ENCODE peak calls at places on chromosomes 3 and 15, in ten cellular contexts. M is heart left ventricle; W is Peyer's patch; S is uterus; B is lower lobe of right lung; Q is PC-3; L is body of pancreas; K is testis; Y is neural progenitor cell; A is CD8-positive, alpha-beta T cell. R is an unnamed sample.

GRCh38 chr3:104437891-104438290 is 928.8 kb upstream of the ALCAM start:
- DNase-seq in M (no peak), W (no peak), S (no peak), B (no peak), Q (peak; percentile 74), L (no peak), K (no peak), Y (peak; percentile 44), A (no peak), R (no peak)

GRCh38 chr3:37457392-37458065 is 283.1 kb upstream of the LRRFIP2 start:
- DNase-seq in M (no peak), W (no peak), S (no peak), B (no peak), Q (no peak), L (no peak), K (no peak), Y (no peak), A (no peak), R (no peak)

GRCh38 chr3:115272036-115272824 is 125.1 kb upstream of the ZBTB20 start:
- DNase-seq in M (no peak), W (no peak), S (no peak), B (no peak), Q (no peak), L (no peak), K (no peak), Y (peak; percentile 3), A (no peak), R (no peak)

GRCh38 chr3:133663569-133664313 is 2.0 kb upstream of the TOPBP1 start:
- DNase-seq in M (no peak), W (no peak), S (no peak), B (no peak), Q (peak; percentile 66), L (no peak), K (peak; percentile 45), Y (peak; percentile 83), A (no peak), R (peak; percentile 52)

GRCh38 chr3:11624161-11624560 is 19.6 kb downstream of the VGLL4 start:
- DNase-seq in M (no peak), W (no peak), S (no peak), B (no peak), Q (peak; percentile 16), L (no peak), K (no peak), Y (no peak), A (no peak), R (no peak)

GRCh38 chr3:37601832-37602231 is 259.8 kb upstream of the CTDSPL start:
- DNase-seq in M (no peak), W (no peak), S (no peak), B (no peak), Q (no peak), L (no peak), K (no peak), Y (no peak), A (no peak), R (no peak)

GRCh38 chr15:80878242-80878866 is 99.2 kb downstream of the CEMIP start:
- DNase-seq in M (no peak), W (no peak), S (no peak), B (no peak), Q (no peak), L (no peak), K (no peak), Y (no peak), A (no peak), R (no peak)

GRCh38 chr3:42213417-42213816 is 52.6 kb downstream of the CCK start:
- DNase-seq in M (no peak), W (peak; percentile 75), S (no peak), B (no peak), Q (no peak), L (no peak), K (peak; percentile 62), Y (no peak), A (no peak), R (no peak)

GRCh38 chr3:31962801-31963205 is 18.3 kb downstream of the OSBPL10 start:
- DNase-seq in M (no peak), W (no peak), S (no peak), B (no peak), Q (peak; percentile 87), L (no peak), K (no peak), Y (no peak), A (no peak), R (no peak)

GRCh38 chr15:78302579-78302978 is 3.2 kb upstream of the SKIC8 start:
- DNase-seq in M (no peak), W (no peak), S (no peak), B (no peak), Q (peak; percentile 67), L (no peak), K (no peak), Y (no peak), A (no peak), R (no peak)

GRCh38 chr3:32401541-32402052 is 9.9 kb downstream of the CMTM7 start:
- DNase-seq in M (peak; percentile 93), W (peak; percentile 79), S (peak; percentile 73), B (peak; percentile 82), Q (peak; percentile 87), L (peak; percentile 68), K (peak; percentile 87), Y (peak; percentile 90), A (peak; percentile 50), R (peak; percentile 59)

GRCh38 chr15:55709458-55709857 is 33.5 kb downstream of the PRTG start:
- DNase-seq in M (no peak), W (no peak), S (no peak), B (no peak), Q (peak; percentile 15), L (no peak), K (no peak), Y (no peak), A (no peak), R (no peak)

DNA sequence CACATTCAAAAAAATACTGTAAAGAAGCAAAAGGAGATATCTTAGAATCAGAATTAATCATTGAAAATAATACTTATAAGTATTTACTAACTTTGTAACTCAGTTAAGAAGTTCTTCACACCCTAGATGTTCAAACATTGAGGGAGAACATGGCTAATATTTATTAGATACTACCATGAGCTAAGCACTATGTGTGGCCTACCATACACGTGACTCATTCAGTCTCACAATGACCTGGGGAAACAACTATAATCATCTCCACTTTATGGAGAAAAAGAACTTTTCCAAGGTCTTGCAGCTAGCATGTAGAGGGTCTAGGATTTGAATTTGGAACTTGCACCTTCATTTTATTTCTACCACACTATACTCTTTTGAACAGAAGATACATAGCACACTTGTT is 361.9 kb upstream of the CFAP20DC start:
- DNase-seq in M (no peak), W (no peak), S (no peak), B (no peak), Q (peak; percentile 24), L (no peak), K (no peak), Y (no peak), A (no peak), R (no peak)
- H3K9me3 ChIP-seq in M (no peaks in the 10 kb centered on the region), W (no peaks in the 10 kb centered on the region), S (no peaks in the 10 kb centered on the region), B (no peaks in the 10 kb centered on the region), Q (no peaks in the 10 kb centered on the region), L (no peaks in the 10 kb centered on the region), K (no peaks in the 10 kb centered on the region), Y (no peaks in the 10 kb centered on the region), A (no peaks in the 10 kb centered on the region), R (no peaks in the 10 kb centered on the region)

DNA sequence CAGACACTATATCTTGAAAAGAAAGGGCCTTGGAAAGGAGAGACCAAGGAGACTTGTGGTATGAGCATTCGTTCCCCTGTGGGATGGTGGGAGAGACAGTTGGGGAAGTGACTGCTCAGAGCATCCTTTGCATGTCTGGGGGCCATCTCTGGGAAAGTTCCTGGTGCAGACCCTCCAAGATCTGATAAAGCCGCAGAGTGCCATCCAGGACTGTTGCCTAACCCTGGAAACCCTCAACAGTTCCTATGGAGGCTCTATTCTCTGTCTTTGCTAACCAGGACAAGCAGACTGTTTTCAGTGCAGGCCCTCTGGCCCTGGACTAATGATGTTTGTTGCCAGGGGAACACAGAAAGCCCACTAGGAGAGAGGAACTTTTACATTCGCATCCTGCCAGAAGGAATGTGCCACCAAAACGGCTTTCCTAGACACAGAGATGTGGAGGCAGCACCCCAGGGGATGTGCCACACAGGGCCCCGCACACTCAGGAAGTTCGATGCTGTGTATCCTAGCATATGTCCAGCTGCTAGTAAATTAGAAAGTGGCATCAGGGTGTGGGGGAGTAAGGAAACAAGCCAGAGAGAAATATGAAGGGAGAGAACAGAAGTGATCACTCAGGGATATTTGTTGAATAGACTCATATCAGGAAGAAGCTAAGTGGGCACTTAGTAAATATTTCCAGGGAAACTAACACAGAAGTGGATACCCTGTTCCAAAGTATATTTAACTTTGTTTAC is 30.1 kb upstream of the TMOD3 start:
- DNase-seq in M (no peak), W (no peak), S (no peak), B (no peak), Q (no peak), L (no peak), K (no peak), Y (no peak), A (no peak), R (no peak)
- H3K4me1 ChIP-seq in M (no peaks in the 10 kb centered on the region), W (no peaks in the 10 kb centered on the region), S (no peaks in the 10 kb centered on the region), B (no peaks in the 10 kb centered on the region), Q (peaks cover 14% of the 10 kb centered on the region), L (peaks cover 5% of the 10 kb centered on the region), K (no peaks in the 10 kb centered on the region), Y (no peaks in the 10 kb centered on the region), A (no peaks in the 10 kb centered on the region), R (peaks cover 4% of the 10 kb centered on the region)

DNA sequence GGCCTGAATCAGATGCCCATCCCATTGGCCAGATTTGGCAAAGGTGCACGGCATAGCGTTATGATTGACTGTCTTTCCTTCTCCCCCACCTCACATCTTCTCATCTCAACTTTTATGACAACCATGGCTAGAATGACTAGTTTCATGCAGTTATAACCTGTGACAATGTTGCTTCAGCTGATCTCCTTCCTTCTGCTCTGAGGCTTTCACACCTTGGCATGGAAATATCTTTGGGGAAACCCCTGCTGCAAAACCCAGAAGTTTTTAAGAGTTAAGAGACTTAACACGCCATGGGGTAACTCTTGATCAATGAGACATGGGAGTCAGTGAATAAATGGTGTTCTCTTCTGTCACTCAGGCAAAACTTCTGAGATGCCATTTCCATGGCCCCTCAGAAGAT is 290.7 kb upstream of the MDFIC2 start:
- DNase-seq in M (no peak), W (no peak), S (no peak), B (no peak), Q (no peak), L (no peak), K (no peak), Y (no peak), A (no peak), R (no peak)
- TF ChIP-seq CTCF in M (no peak), W (no peak), S (no peak), B (no peak), Q (no peak), L (no peak), K (no peak), Y (no peak), A (no peak), R (no peak)

GRCh38 chr3:541328-541727 is 344.8 kb downstream of the CHL1 start:
- DNase-seq in M (no peak), W (no peak), S (peak; percentile 30), B (no peak), Q (no peak), L (no peak), K (no peak), Y (no peak), A (no peak), R (no peak)

GRCh38 chr3:536417-536813 is 339.9 kb downstream of the CHL1 start:
- DNase-seq in M (no peak), W (no peak), S (no peak), B (no peak), Q (no peak), L (no peak), K (no peak), Y (no peak), A (no peak), R (no peak)

DNA sequence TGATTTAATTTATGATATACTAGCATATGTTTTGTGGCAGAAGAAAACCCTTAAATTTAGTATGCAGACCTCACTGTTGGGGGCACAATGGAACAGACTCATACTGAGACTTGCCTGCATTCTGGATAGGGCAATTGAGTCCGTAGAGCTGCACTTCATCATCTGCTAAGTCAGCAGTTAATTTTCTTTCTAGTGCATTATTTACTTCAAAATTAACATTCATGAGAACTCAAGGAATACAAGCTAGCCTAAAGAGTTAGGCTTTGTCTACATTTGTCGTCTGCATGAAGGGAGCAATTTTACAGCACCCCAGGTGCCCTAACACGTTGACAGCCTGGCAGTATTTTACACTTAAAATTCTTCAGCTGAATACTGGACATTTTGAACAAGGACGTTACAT is 345.5 kb downstream of the CHL1 start:
- DNase-seq in M (no peak), W (no peak), S (no peak), B (no peak), Q (no peak), L (no peak), K (no peak), Y (no peak), A (no peak), R (no peak)
- H3K9me3 ChIP-seq in M (no peaks in the 10 kb centered on the region), W (no peaks in the 10 kb centered on the region), S (no peaks in the 10 kb centered on the region), B (no peaks in the 10 kb centered on the region), Q (peaks cover 31% of the 10 kb centered on the region), L (no peaks in the 10 kb centered on the region), K (no peaks in the 10 kb centered on the region), Y (no peaks in the 10 kb centered on the region), A (no peaks in the 10 kb centered on the region), R (no peaks in the 10 kb centered on the region)

R was measured in Caco-2.